ENCODE peak calls at places on chromosomes 2 and 18, in five cellular contexts. K, B, R, Q and J are unnamed samples.

GRCh38 chr2:95757988-95758387 is 166.2 kb downstream of the TRIM43 start:
- DNase-seq in B (no peak), R (no peak), Q (no peak), K (no peak), J (no peak)

GRCh38 chr2:28084564-28084963 is 194.0 kb downstream of the BABAM2 start:
- DNase-seq in B (no peak), Q (peak; percentile 54), K (peak; percentile 33), R (no peak), J (no peak)

GRCh38 chr2:6290626-6291025 is 575.1 kb downstream of the CMPK2 start:
- DNase-seq in R (no peak), B (no peak), Q (no peak), K (no peak), J (no peak)

GRCh38 chr2:165293439-165294420 is 54.5 kb downstream of the SCN2A start:
- DNase-seq in Q (peak; percentile 93), R (peak; percentile 92), B (peak; percentile 14), K (peak; percentile 18), J (peak; percentile 66)

GRCh38 chr2:42787788-42788477 is 4.5 kb downstream of the HAAO start:
- DNase-seq in R (no peak), K (no peak), Q (no peak), B (no peak), J (no peak)

GRCh38 chr2:95674186-95674585 is 82.4 kb downstream of the TRIM43 start:
- DNase-seq in Q (no peak), K (no peak), B (no peak), R (no peak), J (no peak)

GRCh38 chr2:97011977-97012569 is 25.7 kb upstream of the FAM178B start:
- DNase-seq in B (no peak), R (peak; percentile 48), K (no peak), Q (peak; percentile 74), J (peak; percentile 42)

GRCh38 chr18:58977223-58977622 is 112.5 kb downstream of the ZNF532 start:
- DNase-seq in K (no peak), Q (no peak), R (no peak), B (no peak), J (no peak)

GRCh38 chr18:57150828-57151227 is 3.9 kb downstream of the BOD1L2 start:
- DNase-seq in R (no peak), Q (no peak), K (no peak), B (peak; percentile 16), J (no peak)

GRCh38 chr2:45353879-45354278 is 257.2 kb downstream of the SRBD1 start:
- DNase-seq in K (no peak), B (no peak), Q (peak; percentile 99), R (peak; percentile 89), J (no peak)

GRCh38 chr18:70621710-70622109 is 332.9 kb downstream of the SOCS6 start:
- DNase-seq in Q (no peak), B (no peak), K (no peak), R (no peak), J (no peak)
- TF ChIP-seq CTCF in Q (no peak), B (no peak), K (no peak), R (no peak), J (no peak)

DNA sequence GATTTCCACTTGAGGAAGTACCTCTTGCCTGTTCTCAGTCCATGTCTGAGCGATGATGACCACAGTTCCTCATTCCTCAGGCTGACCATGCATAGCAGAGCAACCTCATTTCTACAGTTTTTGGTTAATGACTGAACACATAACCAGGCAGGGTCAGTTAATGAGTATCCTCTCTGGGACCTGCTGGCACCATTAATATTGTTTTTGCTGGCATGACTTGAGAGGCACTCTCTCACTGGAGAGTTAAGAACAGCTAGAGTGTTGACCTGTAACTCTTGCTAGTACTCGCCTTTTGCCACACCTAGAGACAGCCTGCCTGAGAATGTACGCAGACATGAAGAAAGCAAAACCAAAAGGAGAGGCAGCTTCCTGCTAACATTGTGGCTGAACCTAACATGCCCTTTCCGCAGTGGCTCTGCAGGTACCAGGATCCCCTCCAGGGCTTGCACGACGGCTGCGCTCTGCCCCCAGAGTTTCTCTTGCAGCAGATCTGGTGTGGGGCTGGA is 23.9 kb downstream of the PECR start:
- DNase-seq in K (no peak), Q (peak; percentile 93), B (peak; percentile 74), R (peak; percentile 93), J (peak; percentile 71)
- TF ChIP-seq CTCF in K (no peak), Q (no peak), B (no peak), R (no peak), J (no peak)

GRCh38 chr18:35950628-35950982 is 21.9 kb upstream of the RMP24 start:
- DNase-seq in B (no peak), R (no peak), K (no peak), Q (no peak), J (no peak)
- TF ChIP-seq CTCF in B (no peak), R (no peak), K (no peak), Q (no peak), J (no peak)

DNA sequence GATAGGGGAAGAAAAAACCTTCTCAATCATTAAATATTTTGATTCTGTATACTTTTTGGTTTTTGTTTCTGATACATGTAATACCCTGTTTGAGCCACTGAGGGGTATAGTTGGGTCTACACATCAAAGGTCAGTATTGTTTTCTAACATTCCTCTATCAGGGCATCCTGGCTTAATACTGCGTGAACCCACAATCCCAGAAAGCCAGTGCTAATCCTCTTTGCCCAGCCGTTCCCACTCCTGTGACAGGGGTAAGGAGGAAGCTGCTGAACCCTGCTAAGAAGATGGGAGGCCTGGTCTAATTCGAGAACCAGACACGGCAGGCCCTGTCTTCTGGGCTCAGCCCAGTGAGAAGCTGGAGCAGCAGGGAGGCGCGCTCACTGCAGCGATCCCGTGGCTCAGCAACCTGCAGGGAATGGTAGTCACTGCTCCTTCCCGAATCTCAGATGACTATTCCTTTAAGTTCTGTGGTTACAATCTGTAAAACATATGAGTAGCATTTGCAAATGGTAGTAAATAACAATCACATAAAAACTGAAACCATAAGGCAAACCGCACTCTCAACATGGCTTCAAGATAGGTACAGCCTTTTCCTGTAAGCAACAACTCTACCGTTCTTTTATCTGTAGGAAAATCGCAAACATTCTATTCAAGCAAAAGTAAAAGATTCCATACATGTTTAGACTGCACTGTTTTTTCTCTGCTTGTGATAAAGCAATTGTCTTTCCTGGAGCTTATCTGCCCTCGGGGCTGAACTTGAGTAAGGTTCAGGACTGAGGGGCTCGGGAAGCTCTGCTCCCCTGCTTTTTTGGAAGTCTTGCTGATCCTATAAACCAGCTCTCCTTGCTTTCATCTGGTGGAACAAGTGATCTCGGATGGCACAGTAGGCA is 87.0 kb downstream of the EPB41L3 start:
- DNase-seq in R (no peak), K (peak; percentile 29), Q (peak; percentile 73), B (no peak), J (no peak)
- TF ChIP-seq CTCF in R (peak; percentile 55), K (peak; percentile 24), Q (peak; percentile 47), B (no peak), J (no peak)

GRCh38 chr2:309148-309969 is 21.5 kb upstream of the ALKAL2 start:
- DNase-seq in R (no peak), Q (no peak), K (no peak), B (no peak), J (no peak)

DNA sequence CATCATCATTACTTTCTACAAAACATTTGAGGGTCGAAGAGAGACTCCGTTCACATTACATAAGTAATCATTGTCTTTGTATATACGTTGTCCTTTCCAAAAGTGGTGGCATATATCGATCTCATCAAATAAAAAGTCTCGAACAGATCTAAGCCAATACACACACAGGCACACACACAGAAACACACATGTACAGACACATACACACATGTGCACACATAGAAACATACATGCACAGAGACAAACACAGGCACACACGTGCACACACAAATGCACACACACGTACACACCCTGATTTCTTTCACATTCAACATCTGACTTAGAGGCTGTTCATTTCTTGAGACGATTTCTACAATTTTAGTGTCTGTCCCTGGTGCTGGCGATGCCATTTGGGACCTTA is 17.5 kb upstream of the ALKAL2 start:
- DNase-seq in R (no peak), Q (no peak), B (no peak), K (no peak), J (no peak)
- TF ChIP-seq CTCF in R (no peak), Q (no peak), B (no peak), K (no peak), J (no peak)

GRCh38 chr2:136116111-136116812 is 1.7 kb downstream of the CXCR4 start:
- DNase-seq in R (no peak), Q (no peak), K (no peak), B (peak; percentile 59), J (peak; percentile 47)

GRCh38 chr2:136118819-136119716 is 1.1 kb upstream of the CXCR4 start:
- DNase-seq in Q (no peak), R (no peak), K (no peak), B (peak; percentile 67), J (peak; percentile 77)

GRCh38 chr2:136116813-136117390 is 1.0 kb downstream of the CXCR4 start:
- DNase-seq in R (no peak), K (no peak), Q (no peak), B (peak; percentile 82), J (peak; percentile 85)

GRCh38 chr2:136117909-136118818 is at the start of gene CXCR4:
- DNase-seq in R (no peak), B (peak; percentile 87), K (peak; percentile 32), Q (peak; percentile 29), J (peak; percentile 90)

GRCh38 chr2:136117391-136117841 is 533 bp downstream of the CXCR4 start:
- DNase-seq in Q (peak; percentile 39), R (no peak), B (no peak), K (no peak), J (peak; percentile 42)
- TF ChIP-seq CTCF in Q (no peak), R (peak; percentile 17), B (peak; percentile 23), K (no peak), J (no peak)

GRCh38 chr2:184558713-184559464 is 39.4 kb upstream of the ZNF804A start:
- DNase-seq in K (no peak), B (no peak), Q (peak; percentile 32), R (no peak), J (no peak)

GRCh38 chr2:184560603-184561002 is 37.7 kb upstream of the ZNF804A start:
- DNase-seq in R (no peak), Q (no peak), B (no peak), K (no peak), J (no peak)

GRCh38 chr2:184554736-184555135 is 43.6 kb upstream of the ZNF804A start:
- DNase-seq in B (no peak), Q (peak; percentile 55), K (no peak), R (no peak), J (no peak)

GRCh38 chr2:184555352-184555751 is 43.0 kb upstream of the ZNF804A start:
- DNase-seq in B (no peak), R (no peak), Q (no peak), K (no peak), J (no peak)

DNA sequence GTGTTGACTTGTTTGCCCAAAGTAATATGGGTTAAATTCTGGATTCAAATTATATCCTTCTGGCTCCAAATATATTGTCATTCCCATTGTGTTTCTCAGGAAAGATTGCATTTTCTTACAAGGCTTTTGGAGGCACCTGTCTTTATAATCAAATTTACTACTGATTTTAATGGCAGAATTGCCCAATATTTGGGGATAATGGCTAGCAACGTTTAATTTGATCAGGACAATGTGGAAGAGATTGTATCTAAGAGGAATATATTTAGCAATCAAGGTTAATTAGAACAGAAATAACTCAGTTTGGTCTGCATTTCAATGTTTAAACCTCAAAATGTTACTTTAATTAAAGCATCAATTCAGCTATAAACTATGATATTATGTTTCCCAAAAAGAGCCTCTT is 41.7 kb upstream of the ZNF804A start:
- DNase-seq in R (no peak), Q (no peak), B (no peak), K (no peak), J (no peak)
- TF ChIP-seq CTCF in R (no peak), Q (no peak), B (no peak), K (no peak), J (no peak)